ENCODE peak calls at places on chromosome 7, in nine cellular contexts. N is epithelial cell of esophagus; M is caudate nucleus; D is endothelial cell; G is stimulated activated CD8-positive, alpha-beta memory T cell treated with anti-CD3 and anti-CD28 coated beads, Interleukin-12 subunit alpha, Interleukin-12 subunit beta, amount 100 ng/mL, for 4 hours; O is stimulated activated CD4-positive, alpha-beta T cell treated with anti-CD3 and anti-CD28 coated beads, Interleukin-1b, Interleukin-23, amount 100 ng/mL, for 24 hours; I is AG08396; H is mammary epithelial cell; S is retina. Q is an unnamed sample.
A peak's percentile ranks its signal among the peaks of the same experiment; 100 is the strongest.

GRCh38 chr7:21939136-21939857 is 6.4 kb downstream of the CDCA7L start:
- DNase-seq in N (peak; percentile 68), M (no peak), D (no peak), G (no peak), O (peak; percentile 51), I (no peak), H (no peak), S (no peak), Q (no peak)

GRCh38 chr7:136865236-136865635 is 3.2 kb upstream of the CHRM2 start:
- DNase-seq in N (no peak), M (no peak), D (no peak), G (no peak), O (no peak), I (no peak), H (no peak), S (no peak), Q (no peak)

GRCh38 chr7:139683137-139683871 is 94.5 kb downstream of the HIPK2 start:
- DNase-seq in N (peak; percentile 19), M (no peak), D (no peak), G (no peak), O (no peak), I (no peak), H (peak; percentile 52), S (no peak), Q (no peak)

GRCh38 chr7:335358-336148 is 45.6 kb downstream of the FOXL3 start:
- DNase-seq in N (no peak), M (no peak), D (no peak), G (no peak), O (no peak), I (no peak), H (no peak), S (no peak), Q (no peak)

GRCh38 chr7:46539892-46540483 is 618.9 kb upstream of the IGFBP3 start:
- DNase-seq in N (no peak), M (no peak), D (no peak), G (no peak), O (no peak), I (no peak), H (no peak), S (no peak), Q (no peak)

GRCh38 chr7:149713061-149713730 is 60.2 kb downstream of the ZNF467 start:
- DNase-seq in N (no peak), M (no peak), D (no peak), G (no peak), O (no peak), I (no peak), H (no peak), S (no peak), Q (no peak)

GRCh38 chr7:45089314-45089891 is 634 bp upstream of the NACAD start:
- DNase-seq in N (peak; percentile 71), M (peak; percentile 99), D (peak; percentile 79), G (peak; percentile 29), O (peak; percentile 55), I (peak; percentile 89), H (peak; percentile 57), S (peak; percentile 95), Q (peak; percentile 12)

GRCh38 chr7:123502216-123502615 is 32.2 kb downstream of the IQUB start:
- DNase-seq in N (no peak), M (no peak), D (no peak), G (no peak), O (no peak), I (no peak), H (no peak), S (no peak), Q (no peak)

GRCh38 chr7:128427289-128427891 is 17.6 kb upstream of the IMPDH1 start:
- DNase-seq in N (peak; percentile 64), M (no peak), D (peak; percentile 48), G (no peak), O (no peak), I (peak; percentile 48), H (peak; percentile 37), S (peak; percentile 64), Q (no peak)

GRCh38 chr7:11266101-11266500 is 292.4 kb downstream of the PHF14 start:
- DNase-seq in N (no peak), M (no peak), D (no peak), G (no peak), O (no peak), I (no peak), H (no peak), S (no peak), Q (no peak)

GRCh38 chr7:2601907-2602735 is 29.7 kb upstream of the TTYH3 start:
- DNase-seq in N (peak; percentile 50), M (no peak), D (no peak), G (no peak), O (no peak), I (no peak), H (no peak), S (no peak), Q (no peak)

GRCh38 chr7:20199015-20199737 is 18.0 kb downstream of the MACC1 start:
- DNase-seq in N (peak; percentile 97), M (no peak), D (no peak), G (no peak), O (no peak), I (peak; percentile 31), H (peak; percentile 92), S (no peak), Q (peak; percentile 89)

GRCh38 chr7:79471283-79471682 is 17.8 kb upstream of the MAGI2 start:
- DNase-seq in N (no peak), M (no peak), D (no peak), G (no peak), O (no peak), I (no peak), H (peak; percentile 20), S (no peak), Q (no peak)

GRCh38 chr7:37508063-37508462 is 59.4 kb upstream of the ELMO1 start:
- DNase-seq in N (no peak), M (no peak), D (no peak), G (no peak), O (no peak), I (no peak), H (no peak), S (no peak), Q (no peak)

GRCh38 chr7:142535123-142535779 is 214.0 kb upstream of the PRSS1 start:
- DNase-seq in N (peak; percentile 83), M (peak; percentile 48), D (peak; percentile 78), G (peak; percentile 28), O (peak; percentile 70), I (peak; percentile 69), H (peak; percentile 70), S (peak; percentile 64), Q (no peak)